ENCODE peak calls at places on chromosome 1, in six cellular contexts. O is AG20443; Q is stimulated activated CD4-positive, alpha-beta T cell treated with anti-CD3 and anti-CD28 coated beads, Interleukin-4, amount 100 ng/mL, for 1 hour; L is fibroblast of pulmonary artery; E is NCI-H1092; P is NCI-H1694. C is an unnamed sample.

GRCh38 chr1:52771384-52771783 is 45.1 kb downstream of the ZYG11B start:
- DNase-seq in P (no peak), L (no peak), E (no peak), Q (no peak), O (no peak), C (no peak)

GRCh38 chr1:184972281-184973055 is 1.8 kb downstream of the NIBAN1 start:
- DNase-seq in E (no peak), O (peak), L (peak), P (no peak), Q (no peak), C (no peak)

GRCh38 chr1:61080408-61081134 is 1.8 kb upstream of the NFIA start:
- DNase-seq in L (no peak), O (no peak), Q (no peak), P (no peak), E (no peak), C (no peak)

GRCh38 chr1:22826630-22827580 is 116.3 kb downstream of the EPHB2 start:
- DNase-seq in P (no peak), O (peak), E (peak), Q (no peak), L (peak), C (no peak)

GRCh38 chr1:167617100-167617949 is 12.7 kb upstream of the RCSD1 start:
- DNase-seq in P (no peak), Q (no peak), L (peak), O (peak), E (no peak), C (no peak)

GRCh38 chr1:58652351-58653184 is 47.3 kb downstream of the MYSM1 start:
- DNase-seq in L (peak), E (peak), P (peak), O (peak), Q (peak), C (peak)

GRCh38 chr1:244352156-244352830 is 99.4 kb downstream of the ADSS2 start:
- DNase-seq in O (no peak), L (no peak), Q (no peak), P (no peak), E (no peak), C (no peak)

GRCh38 chr1:21924503-21925005 is 12.6 kb downstream of the HSPG2 start:
- DNase-seq in O (no peak), E (no peak), L (peak), Q (no peak), P (no peak), C (no peak)

GRCh38 chr1:53350853-53351767 is 23.2 kb upstream of the LRP8 start:
- DNase-seq in Q (no peak), O (peak), E (no peak), L (no peak), P (no peak), C (no peak)

GRCh38 chr1:164725401-164725800 is 166.4 kb downstream of the PBX1 start:
- DNase-seq in O (peak), E (no peak), Q (no peak), L (peak), P (no peak), C (no peak)

GRCh38 chr1:54459714-54460113 is 53.5 kb upstream of the SSBP3 start:
- DNase-seq in Q (no peak), P (no peak), L (no peak), O (no peak), E (peak), C (no peak)